ENCODE peak calls at places on chromosome 19, in nine cellular contexts. One of them, this sample, is unnamed.

GRCh38 chr19:30084390-30084819 is 142.4 kb downstream of the URI1 start:
- DNase-seq in uterus: no peak
- DNase-seq in HepG2: no peak
- DNase-seq in IMR-90: no peak
- DNase-seq in prostate gland: no peak
- DNase-seq in GM12891: no peak
- DNase-seq in adrenal gland: peak
- DNase-seq in heart left ventricle: no peak
- DNase-seq in lower leg skin: no peak
- DNase-seq in this sample: no peak

GRCh38 chr19:1849999-1850398 is 1.7 kb upstream of the REXO1 start:
- DNase-seq in HepG2: no peak
- DNase-seq in IMR-90: no peak
- DNase-seq in lower leg skin: no peak
- DNase-seq in GM12891: no peak
- DNase-seq in prostate gland: no peak
- DNase-seq in adrenal gland: no peak
- DNase-seq in heart left ventricle: no peak
- DNase-seq in uterus: no peak
- DNase-seq in this sample: no peak

GRCh38 chr19:42196011-42197001 is 21.2 kb downstream of the DEDD2 start:
- DNase-seq in adrenal gland: no peak
- DNase-seq in HepG2: no peak
- DNase-seq in prostate gland: no peak
- DNase-seq in IMR-90: no peak
- DNase-seq in lower leg skin: no peak
- DNase-seq in GM12891: no peak
- DNase-seq in heart left ventricle: no peak
- DNase-seq in uterus: no peak
- DNase-seq in this sample: no peak

GRCh38 chr19:41700381-41701195 is 7.8 kb upstream of the CEACAM5 start:
- DNase-seq in GM12891: no peak
- DNase-seq in uterus: no peak
- DNase-seq in heart left ventricle: no peak
- DNase-seq in lower leg skin: no peak
- DNase-seq in IMR-90: no peak
- DNase-seq in prostate gland: no peak
- DNase-seq in HepG2: no peak
- DNase-seq in adrenal gland: peak
- DNase-seq in this sample: no peak

GRCh38 chr19:32676186-32676894 is 692 bp downstream of the RGS9BP start:
- DNase-seq in GM12891: no peak
- DNase-seq in uterus: no peak
- DNase-seq in IMR-90: no peak
- DNase-seq in lower leg skin: no peak
- DNase-seq in prostate gland: no peak
- DNase-seq in heart left ventricle: no peak
- DNase-seq in HepG2: no peak
- DNase-seq in adrenal gland: peak
- DNase-seq in this sample: no peak

GRCh38 chr19:18868380-18869230 is 27.4 kb downstream of the CERS1 start:
- DNase-seq in HepG2: no peak
- DNase-seq in lower leg skin: no peak
- DNase-seq in heart left ventricle: no peak
- DNase-seq in IMR-90: no peak
- DNase-seq in prostate gland: no peak
- DNase-seq in adrenal gland: no peak
- DNase-seq in GM12891: no peak
- DNase-seq in uterus: no peak
- DNase-seq in this sample: no peak

GRCh38 chr19:43622070-43622469 is 2.6 kb upstream of the ZNF428 start:
- DNase-seq in prostate gland: no peak
- DNase-seq in HepG2: no peak
- DNase-seq in lower leg skin: no peak
- DNase-seq in GM12891: no peak
- DNase-seq in IMR-90: no peak
- DNase-seq in heart left ventricle: no peak
- DNase-seq in uterus: no peak
- DNase-seq in adrenal gland: no peak
- DNase-seq in this sample: no peak

GRCh38 chr19:511101-511841 is 4.0 kb downstream of the TPGS1 start:
- DNase-seq in GM12891: no peak
- DNase-seq in heart left ventricle: peak
- DNase-seq in IMR-90: peak
- DNase-seq in HepG2: no peak
- DNase-seq in lower leg skin: no peak
- DNase-seq in uterus: no peak
- DNase-seq in adrenal gland: peak
- DNase-seq in prostate gland: no peak
- DNase-seq in this sample: no peak

GRCh38 chr19:32924200-32924599 is 47.6 kb downstream of the CEP89 start:
- DNase-seq in GM12891: no peak
- DNase-seq in HepG2: no peak
- DNase-seq in prostate gland: peak
- DNase-seq in heart left ventricle: no peak
- DNase-seq in adrenal gland: peak
- DNase-seq in IMR-90: peak
- DNase-seq in lower leg skin: no peak
- DNase-seq in uterus: no peak
- DNase-seq in this sample: no peak

GRCh38 chr19:7351861-7352260 is 3.1 kb downstream of the ARHGEF18 start:
- DNase-seq in IMR-90: no peak
- DNase-seq in GM12891: no peak
- DNase-seq in heart left ventricle: no peak
- DNase-seq in lower leg skin: no peak
- DNase-seq in HepG2: no peak
- DNase-seq in uterus: no peak
- DNase-seq in adrenal gland: no peak
- DNase-seq in prostate gland: no peak
- DNase-seq in this sample: no peak

GRCh38 chr19:35403116-35403760 is 32.4 kb downstream of the GPR42 start:
- DNase-seq in HepG2: no peak
- DNase-seq in uterus: no peak
- DNase-seq in adrenal gland: no peak
- DNase-seq in heart left ventricle: no peak
- DNase-seq in prostate gland: no peak
- DNase-seq in lower leg skin: no peak
- DNase-seq in IMR-90: no peak
- DNase-seq in GM12891: no peak
- DNase-seq in this sample: no peak

GRCh38 chr19:8585894-8586750 is 8.9 kb upstream of the MYO1F start:
- DNase-seq in lower leg skin: no peak
- DNase-seq in adrenal gland: peak
- DNase-seq in IMR-90: no peak
- DNase-seq in uterus: no peak
- DNase-seq in HepG2: peak
- DNase-seq in prostate gland: no peak
- DNase-seq in GM12891: no peak
- DNase-seq in heart left ventricle: no peak
- DNase-seq in this sample: peak

GRCh38 chr19:18833849-18834643 is 2.3 kb downstream of the UPF1 start:
- DNase-seq in adrenal gland: no peak
- DNase-seq in uterus: no peak
- DNase-seq in HepG2: peak
- DNase-seq in prostate gland: peak
- DNase-seq in GM12891: no peak
- DNase-seq in lower leg skin: no peak
- DNase-seq in heart left ventricle: no peak
- DNase-seq in IMR-90: no peak
- DNase-seq in this sample: no peak

GRCh38 chr19:47186337-47187022 is 44.5 kb downstream of the BBC3 start:
- DNase-seq in prostate gland: no peak
- DNase-seq in IMR-90: no peak
- DNase-seq in lower leg skin: no peak
- DNase-seq in heart left ventricle: no peak
- DNase-seq in HepG2: no peak
- DNase-seq in GM12891: peak
- DNase-seq in adrenal gland: no peak
- DNase-seq in uterus: no peak
- DNase-seq in this sample: no peak

DNA sequence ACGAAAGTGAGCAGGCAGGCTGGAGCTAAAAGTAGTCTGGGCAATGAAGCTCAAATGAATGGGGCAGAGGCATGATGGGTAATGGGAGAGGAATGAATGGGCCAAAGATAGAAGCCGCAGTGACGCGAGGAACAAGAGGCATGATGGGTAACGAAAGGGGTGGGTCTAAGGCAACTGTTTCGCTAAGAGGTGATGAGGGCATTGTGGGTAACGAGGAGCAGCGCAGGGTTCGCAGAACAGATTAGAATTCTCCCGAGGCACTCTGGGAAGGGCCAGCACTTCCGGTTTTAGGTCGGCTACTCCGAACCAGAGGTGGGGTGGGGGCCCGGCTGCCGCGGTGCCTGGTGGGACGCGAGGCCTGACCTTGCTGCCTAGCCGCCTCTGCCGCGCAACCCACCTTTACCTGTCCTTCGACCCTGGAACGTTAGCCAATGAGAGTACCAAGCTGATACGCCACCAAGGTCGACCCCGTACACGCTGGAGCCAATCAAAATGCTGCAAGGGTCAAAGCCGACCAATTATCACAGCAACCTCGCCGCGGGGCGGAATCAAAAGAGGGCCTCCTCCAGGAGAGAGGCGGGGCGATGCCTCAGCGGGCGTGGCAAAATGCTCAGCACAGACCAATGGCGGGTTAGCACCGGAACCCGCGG is 563 bp upstream of the TOMM40 start:
- DNase-seq in lower leg skin: peak
- DNase-seq in IMR-90: peak
- DNase-seq in uterus: no peak
- DNase-seq in prostate gland: peak
- DNase-seq in heart left ventricle: no peak
- DNase-seq in adrenal gland: no peak
- DNase-seq in HepG2: peak
- DNase-seq in GM12891: peak
- DNase-seq in this sample: peak
- TF ChIP-seq POLR2A in lower leg skin: no peak
- TF ChIP-seq POLR2A in IMR-90: peak
- TF ChIP-seq POLR2A in uterus: peak
- TF ChIP-seq POLR2A in prostate gland: peak
- TF ChIP-seq POLR2A in heart left ventricle: peak
- TF ChIP-seq POLR2A in adrenal gland: peak
- TF ChIP-seq POLR2A in HepG2: peak
- TF ChIP-seq POLR2A in GM12891: peak
- TF ChIP-seq POLR2A in this sample: peak

GRCh38 chr19:15263361-15263985 is 31.2 kb upstream of the EPHX3 start:
- DNase-seq in adrenal gland: no peak
- DNase-seq in prostate gland: no peak
- DNase-seq in IMR-90: no peak
- DNase-seq in heart left ventricle: no peak
- DNase-seq in GM12891: no peak
- DNase-seq in HepG2: no peak
- DNase-seq in lower leg skin: no peak
- DNase-seq in uterus: no peak
- DNase-seq in this sample: no peak
- TF ChIP-seq POLR2A in adrenal gland: no peak
- TF ChIP-seq POLR2A in prostate gland: no peak
- TF ChIP-seq POLR2A in IMR-90: no peak
- TF ChIP-seq POLR2A in heart left ventricle: no peak
- TF ChIP-seq POLR2A in GM12891: no peak
- TF ChIP-seq POLR2A in HepG2: no peak
- TF ChIP-seq POLR2A in lower leg skin: no peak
- TF ChIP-seq POLR2A in uterus: no peak
- TF ChIP-seq POLR2A in this sample: no peak

DNA sequence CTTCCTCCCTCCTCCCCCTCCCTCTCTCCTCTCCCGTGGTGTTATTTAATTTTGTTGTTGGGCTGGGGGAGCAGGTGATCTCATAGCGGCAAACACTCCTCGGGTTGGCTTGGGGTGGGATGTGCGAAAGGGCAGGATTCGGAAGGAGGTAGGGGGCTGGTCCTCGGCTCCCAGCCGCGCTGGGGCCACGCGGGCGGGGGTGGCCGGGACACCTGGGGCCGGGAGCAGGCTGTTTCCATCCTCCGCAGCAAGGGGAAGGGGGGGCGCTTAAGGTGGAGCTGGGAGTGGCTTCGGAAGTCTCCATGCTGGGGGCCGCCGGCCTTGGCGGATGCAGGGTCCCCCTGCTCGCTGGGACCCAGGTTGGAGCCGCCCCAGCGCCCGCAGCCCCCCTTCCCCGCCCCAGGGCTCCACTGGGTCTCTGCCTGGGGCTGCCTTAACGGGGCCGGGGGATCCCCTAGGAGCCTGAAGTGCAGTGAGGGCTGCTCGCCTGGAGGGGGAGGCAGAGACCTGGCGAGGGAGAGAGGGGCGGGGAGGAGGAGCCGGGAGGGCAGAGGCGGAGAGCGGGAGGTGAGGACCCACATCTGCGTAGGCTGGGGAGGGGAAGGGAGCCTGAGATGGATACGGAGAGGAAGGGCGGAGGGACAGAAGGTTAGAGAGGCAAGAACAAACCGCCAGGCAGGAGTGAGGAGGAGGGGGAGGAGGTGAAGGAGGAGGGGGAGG is 365 bp upstream of the CA11 start:
- DNase-seq in IMR-90: peak
- DNase-seq in lower leg skin: no peak
- DNase-seq in prostate gland: peak
- DNase-seq in uterus: peak
- DNase-seq in adrenal gland: peak
- DNase-seq in GM12891: peak
- DNase-seq in heart left ventricle: peak
- DNase-seq in HepG2: peak
- DNase-seq in this sample: peak
- TF ChIP-seq POLR2A in IMR-90: peak
- TF ChIP-seq POLR2A in lower leg skin: no peak
- TF ChIP-seq POLR2A in prostate gland: peak
- TF ChIP-seq POLR2A in uterus: peak
- TF ChIP-seq POLR2A in adrenal gland: peak
- TF ChIP-seq POLR2A in GM12891: no peak
- TF ChIP-seq POLR2A in heart left ventricle: no peak
- TF ChIP-seq POLR2A in HepG2: no peak
- TF ChIP-seq POLR2A in this sample: no peak

GRCh38 chr19:10112895-10113591 is 1.6 kb downstream of the P2RY11 start:
- DNase-seq in HepG2: peak
- DNase-seq in GM12891: peak
- DNase-seq in prostate gland: no peak
- DNase-seq in IMR-90: no peak
- DNase-seq in heart left ventricle: no peak
- DNase-seq in uterus: no peak
- DNase-seq in lower leg skin: no peak
- DNase-seq in adrenal gland: no peak
- DNase-seq in this sample: no peak

GRCh38 chr19:10113964-10114650 is 2.6 kb downstream of the P2RY11 start:
- DNase-seq in uterus: no peak
- DNase-seq in prostate gland: no peak
- DNase-seq in IMR-90: no peak
- DNase-seq in adrenal gland: no peak
- DNase-seq in HepG2: no peak
- DNase-seq in GM12891: no peak
- DNase-seq in lower leg skin: no peak
- DNase-seq in heart left ventricle: no peak
- DNase-seq in this sample: no peak

GRCh38 chr19:10114651-10115391 is 3.3 kb downstream of the P2RY11 start:
- DNase-seq in lower leg skin: no peak
- DNase-seq in GM12891: no peak
- DNase-seq in adrenal gland: no peak
- DNase-seq in IMR-90: no peak
- DNase-seq in HepG2: no peak
- DNase-seq in uterus: no peak
- DNase-seq in prostate gland: no peak
- DNase-seq in heart left ventricle: no peak
- DNase-seq in this sample: no peak

GRCh38 chr19:10112037-10112751 is 701 bp downstream of the P2RY11 start:
- DNase-seq in IMR-90: no peak
- DNase-seq in GM12891: no peak
- DNase-seq in heart left ventricle: no peak
- DNase-seq in prostate gland: no peak
- DNase-seq in HepG2: no peak
- DNase-seq in lower leg skin: no peak
- DNase-seq in adrenal gland: no peak
- DNase-seq in uterus: no peak
- DNase-seq in this sample: no peak

GRCh38 chr19:10113592-10113963 is 2.1 kb downstream of the P2RY11 start:
- DNase-seq in heart left ventricle: no peak
- DNase-seq in IMR-90: no peak
- DNase-seq in HepG2: no peak
- DNase-seq in lower leg skin: no peak
- DNase-seq in adrenal gland: no peak
- DNase-seq in prostate gland: no peak
- DNase-seq in GM12891: no peak
- DNase-seq in uterus: no peak
- DNase-seq in this sample: no peak
- TF ChIP-seq POLR2A in heart left ventricle: no peak
- TF ChIP-seq POLR2A in IMR-90: no peak
- TF ChIP-seq POLR2A in HepG2: peak
- TF ChIP-seq POLR2A in lower leg skin: no peak
- TF ChIP-seq POLR2A in adrenal gland: no peak
- TF ChIP-seq POLR2A in prostate gland: no peak
- TF ChIP-seq POLR2A in GM12891: peak
- TF ChIP-seq POLR2A in uterus: no peak
- TF ChIP-seq POLR2A in this sample: no peak